ENCODE peak calls at places on chromosomes 13 and 19, in seven cellular contexts. One of them, this sample, is unnamed. For H3K4me1, the result is how much of the 10 kb centered on the place peaks cover.

GRCh38 chr13:21297452-21297851 is 121.0 kb downstream of the MRPL57 start:
- DNase-seq in mesenchymal stem cell: peak
- DNase-seq in Peyer's patch: no peak
- DNase-seq in cardiac muscle cell: no peak
- DNase-seq in stomach: no peak
- DNase-seq in heart right ventricle: no peak
- DNase-seq in uterus: no peak
- DNase-seq in this sample: no peak

GRCh38 chr13:47679391-47679790 is 321.7 kb downstream of the SUCLA2 start:
- DNase-seq in cardiac muscle cell: no peak
- DNase-seq in uterus: no peak
- DNase-seq in Peyer's patch: no peak
- DNase-seq in stomach: no peak
- DNase-seq in mesenchymal stem cell: peak
- DNase-seq in heart right ventricle: no peak
- DNase-seq in this sample: no peak

GRCh38 chr13:46119883-46120614 is 15.2 kb upstream of the CPB2 start:
- DNase-seq in cardiac muscle cell: no peak
- DNase-seq in mesenchymal stem cell: peak
- DNase-seq in uterus: no peak
- DNase-seq in stomach: no peak
- DNase-seq in Peyer's patch: no peak
- DNase-seq in heart right ventricle: no peak
- DNase-seq in this sample: peak

GRCh38 chr19:29098863-29099481 is 114.0 kb downstream of the UQCRFS1 start:
- DNase-seq in cardiac muscle cell: no peak
- DNase-seq in uterus: peak
- DNase-seq in mesenchymal stem cell: no peak
- DNase-seq in stomach: peak
- DNase-seq in heart right ventricle: peak
- DNase-seq in Peyer's patch: no peak
- DNase-seq in this sample: peak

GRCh38 chr13:112175162-112176075 is 108.5 kb downstream of the SOX1 start:
- DNase-seq in mesenchymal stem cell: no peak
- DNase-seq in uterus: no peak
- DNase-seq in heart right ventricle: no peak
- DNase-seq in cardiac muscle cell: no peak
- DNase-seq in Peyer's patch: no peak
- DNase-seq in stomach: no peak
- DNase-seq in this sample: no peak

GRCh38 chr13:112761701-112762689 is 72.2 kb downstream of the ATP11A start:
- DNase-seq in Peyer's patch: no peak
- DNase-seq in cardiac muscle cell: peak
- DNase-seq in mesenchymal stem cell: peak
- DNase-seq in uterus: peak
- DNase-seq in stomach: no peak
- DNase-seq in heart right ventricle: no peak
- DNase-seq in this sample: peak

GRCh38 chr19:31451686-31452325 is 102.6 kb upstream of the TSHZ3 start:
- DNase-seq in uterus: no peak
- DNase-seq in heart right ventricle: no peak
- DNase-seq in cardiac muscle cell: no peak
- DNase-seq in stomach: no peak
- DNase-seq in Peyer's patch: no peak
- DNase-seq in mesenchymal stem cell: no peak
- DNase-seq in this sample: no peak

GRCh38 chr19:7841751-7842660 is 12.0 kb downstream of the EVI5L start:
- DNase-seq in uterus: no peak
- DNase-seq in stomach: no peak
- DNase-seq in cardiac muscle cell: no peak
- DNase-seq in heart right ventricle: no peak
- DNase-seq in Peyer's patch: no peak
- DNase-seq in mesenchymal stem cell: no peak
- DNase-seq in this sample: no peak

GRCh38 chr19:10339380-10339960 is at the start of gene ICAM3:
- DNase-seq in cardiac muscle cell: no peak
- DNase-seq in heart right ventricle: no peak
- DNase-seq in mesenchymal stem cell: no peak
- DNase-seq in stomach: peak
- DNase-seq in Peyer's patch: no peak
- DNase-seq in uterus: no peak
- DNase-seq in this sample: no peak

GRCh38 chr13:41550239-41550638 is 92.9 kb downstream of the RGCC start:
- DNase-seq in mesenchymal stem cell: no peak
- DNase-seq in uterus: no peak
- DNase-seq in Peyer's patch: no peak
- DNase-seq in cardiac muscle cell: no peak
- DNase-seq in heart right ventricle: no peak
- DNase-seq in stomach: no peak
- DNase-seq in this sample: no peak

GRCh38 chr19:45114116-45114515 is 21.1 kb downstream of the PPP1R37 start:
- DNase-seq in heart right ventricle: no peak
- DNase-seq in cardiac muscle cell: no peak
- DNase-seq in stomach: no peak
- DNase-seq in mesenchymal stem cell: no peak
- DNase-seq in Peyer's patch: no peak
- DNase-seq in uterus: no peak
- DNase-seq in this sample: no peak

GRCh38 chr13:29435125-29435911 is 160.2 kb downstream of the SLC7A1 start:
- DNase-seq in mesenchymal stem cell: peak
- DNase-seq in stomach: no peak
- DNase-seq in uterus: peak
- DNase-seq in heart right ventricle: peak
- DNase-seq in Peyer's patch: no peak
- DNase-seq in cardiac muscle cell: peak
- DNase-seq in this sample: peak

GRCh38 chr13:32940601-32941000 is 75.6 kb upstream of the KL start:
- DNase-seq in uterus: no peak
- DNase-seq in mesenchymal stem cell: peak
- DNase-seq in cardiac muscle cell: peak
- DNase-seq in stomach: no peak
- DNase-seq in heart right ventricle: peak
- DNase-seq in Peyer's patch: no peak
- DNase-seq in this sample: no peak

GRCh38 chr13:112928020-112928931 is 40.7 kb upstream of the MCF2L start:
- DNase-seq in uterus: no peak
- DNase-seq in heart right ventricle: no peak
- DNase-seq in stomach: no peak
- DNase-seq in cardiac muscle cell: no peak
- DNase-seq in mesenchymal stem cell: no peak
- DNase-seq in Peyer's patch: no peak
- DNase-seq in this sample: no peak

GRCh38 chr19:40743926-40744325 is 6.4 kb downstream of the ACTMAP start:
- DNase-seq in Peyer's patch: no peak
- DNase-seq in heart right ventricle: no peak
- DNase-seq in stomach: no peak
- DNase-seq in mesenchymal stem cell: no peak
- DNase-seq in uterus: no peak
- DNase-seq in cardiac muscle cell: no peak
- DNase-seq in this sample: no peak

GRCh38 chr13:23945612-23946011 is 48.3 kb upstream of the C1QTNF9B start:
- DNase-seq in Peyer's patch: no peak
- DNase-seq in heart right ventricle: no peak
- DNase-seq in mesenchymal stem cell: no peak
- DNase-seq in uterus: no peak
- DNase-seq in cardiac muscle cell: no peak
- DNase-seq in stomach: no peak
- DNase-seq in this sample: peak

GRCh38 chr13:25561842-25562241 is 190.1 kb downstream of the ATP8A2 start:
- DNase-seq in Peyer's patch: no peak
- DNase-seq in heart right ventricle: no peak
- DNase-seq in stomach: no peak
- DNase-seq in uterus: no peak
- DNase-seq in mesenchymal stem cell: no peak
- DNase-seq in cardiac muscle cell: no peak
- DNase-seq in this sample: no peak

GRCh38 chr19:54302252-54302651 is 10.7 kb downstream of the LILRA5 start:
- DNase-seq in stomach: no peak
- DNase-seq in uterus: no peak
- DNase-seq in mesenchymal stem cell: no peak
- DNase-seq in Peyer's patch: no peak
- DNase-seq in heart right ventricle: no peak
- DNase-seq in cardiac muscle cell: no peak
- DNase-seq in this sample: no peak

GRCh38 chr19:54297759-54298305 is 15.1 kb downstream of the LILRA5 start:
- DNase-seq in uterus: no peak
- DNase-seq in heart right ventricle: no peak
- DNase-seq in stomach: no peak
- DNase-seq in mesenchymal stem cell: no peak
- DNase-seq in cardiac muscle cell: no peak
- DNase-seq in Peyer's patch: no peak
- DNase-seq in this sample: no peak

GRCh38 chr19:54299126-54299498 is 13.9 kb downstream of the LILRA5 start:
- DNase-seq in mesenchymal stem cell: no peak
- DNase-seq in cardiac muscle cell: no peak
- DNase-seq in stomach: no peak
- DNase-seq in heart right ventricle: no peak
- DNase-seq in Peyer's patch: no peak
- DNase-seq in uterus: no peak
- DNase-seq in this sample: no peak

GRCh38 chr19:54299515-54299914 is 13.5 kb downstream of the LILRA5 start:
- DNase-seq in cardiac muscle cell: no peak
- DNase-seq in Peyer's patch: no peak
- DNase-seq in heart right ventricle: no peak
- DNase-seq in stomach: no peak
- DNase-seq in uterus: no peak
- DNase-seq in mesenchymal stem cell: no peak
- DNase-seq in this sample: no peak

DNA sequence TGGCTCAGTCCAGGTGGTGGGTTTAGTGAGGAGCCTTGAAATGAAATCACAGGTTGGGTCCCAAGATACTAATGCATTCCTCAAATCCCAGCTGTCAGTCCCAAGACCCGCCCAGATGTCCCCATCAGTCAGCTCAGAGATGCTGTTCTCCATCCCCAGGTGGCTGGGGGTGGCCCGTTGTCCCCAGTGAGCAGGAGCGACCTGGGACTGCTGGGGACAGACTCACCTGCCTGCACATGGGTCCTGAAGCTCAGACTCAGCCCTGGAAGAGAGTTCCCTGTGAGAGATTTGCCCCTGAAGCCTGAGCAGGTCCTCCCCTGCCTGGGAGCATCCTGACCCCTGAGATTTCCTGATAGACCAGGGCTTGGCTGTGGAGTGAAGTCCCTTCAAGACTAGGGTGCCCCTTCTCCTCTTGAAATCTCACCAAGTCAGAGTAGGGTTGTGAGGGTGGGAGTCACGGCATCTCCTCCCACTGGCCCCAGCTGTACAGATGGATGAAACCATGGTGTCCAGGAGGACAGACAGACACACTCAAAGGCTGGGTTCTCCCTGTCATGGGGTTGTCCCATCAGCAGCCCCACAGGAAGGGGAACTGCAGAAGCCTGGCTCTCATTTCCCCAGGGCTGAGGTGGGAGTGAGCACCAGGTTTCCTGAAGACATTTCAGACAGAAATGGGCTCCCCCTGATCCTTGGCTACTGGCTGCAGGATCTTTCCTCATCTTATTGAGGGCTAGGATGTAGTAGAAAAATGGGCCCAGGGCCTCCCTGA is 14.4 kb downstream of the LILRA5 start:
- DNase-seq in stomach: no peak
- DNase-seq in mesenchymal stem cell: no peak
- DNase-seq in uterus: no peak
- DNase-seq in heart right ventricle: no peak
- DNase-seq in cardiac muscle cell: no peak
- DNase-seq in Peyer's patch: no peak
- DNase-seq in this sample: no peak
- H3K4me1 ChIP-seq in stomach: under half
- H3K4me1 ChIP-seq in mesenchymal stem cell: under half
- H3K4me1 ChIP-seq in uterus: under half
- H3K4me1 ChIP-seq in heart right ventricle: under half
- H3K4me1 ChIP-seq in cardiac muscle cell: under half
- H3K4me1 ChIP-seq in Peyer's patch: under half
- H3K4me1 ChIP-seq in this sample: under half

GRCh38 chr13:60268203-60268555 is 104.5 kb upstream of the DIAPH3 start:
- DNase-seq in stomach: no peak
- DNase-seq in heart right ventricle: no peak
- DNase-seq in Peyer's patch: no peak
- DNase-seq in cardiac muscle cell: peak
- DNase-seq in mesenchymal stem cell: peak
- DNase-seq in uterus: no peak
- DNase-seq in this sample: no peak
- H3K4me3 ChIP-seq in stomach: peak
- H3K4me3 ChIP-seq in heart right ventricle: no peak
- H3K4me3 ChIP-seq in Peyer's patch: peak
- H3K4me3 ChIP-seq in cardiac muscle cell: peak
- H3K4me3 ChIP-seq in mesenchymal stem cell: peak
- H3K4me3 ChIP-seq in uterus: peak
- H3K4me3 ChIP-seq in this sample: peak

DNA sequence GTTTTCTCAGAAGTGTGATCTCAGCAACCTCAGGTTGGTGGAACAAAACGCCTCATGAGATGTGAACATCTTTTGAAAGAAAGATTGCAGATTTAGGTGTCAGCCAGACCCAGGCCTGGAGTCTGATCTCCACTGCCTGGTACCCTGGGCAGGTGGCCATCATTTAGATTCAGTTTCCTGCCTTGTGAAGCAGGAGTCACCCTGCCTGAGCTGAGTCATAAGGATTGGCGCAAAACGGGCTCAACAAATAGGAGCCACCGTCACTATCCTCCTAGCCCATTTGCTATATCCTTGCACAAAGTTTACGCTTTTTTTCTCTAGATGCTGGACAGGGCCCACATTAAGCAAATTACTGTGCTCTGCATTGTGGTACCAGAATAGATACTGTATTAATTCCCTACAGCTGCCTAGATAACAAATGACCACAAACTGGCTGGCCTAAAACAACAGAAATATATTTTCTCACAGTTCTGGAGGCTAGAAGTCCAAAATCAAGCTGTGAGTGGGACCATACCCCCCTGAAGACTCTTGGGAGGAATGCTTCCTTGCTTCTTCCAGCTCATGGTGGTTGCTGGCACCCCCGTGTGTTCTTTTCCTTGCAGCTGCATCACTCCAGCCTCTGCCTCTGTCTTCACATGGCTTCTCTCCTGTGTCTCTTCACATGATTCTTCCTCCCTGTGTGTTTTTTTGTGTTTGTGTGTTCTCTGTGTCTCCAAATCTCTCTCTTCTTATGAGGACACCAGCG is 38.2 kb downstream of the TNFSF11 start:
- DNase-seq in cardiac muscle cell: no peak
- DNase-seq in heart right ventricle: no peak
- DNase-seq in uterus: no peak
- DNase-seq in mesenchymal stem cell: no peak
- DNase-seq in stomach: no peak
- DNase-seq in Peyer's patch: no peak
- DNase-seq in this sample: no peak
- H3K27ac ChIP-seq in cardiac muscle cell: no peak
- H3K27ac ChIP-seq in heart right ventricle: no peak
- H3K27ac ChIP-seq in uterus: no peak
- H3K27ac ChIP-seq in mesenchymal stem cell: no peak
- H3K27ac ChIP-seq in stomach: no peak
- H3K27ac ChIP-seq in Peyer's patch: no peak
- H3K27ac ChIP-seq in this sample: no peak

DNA sequence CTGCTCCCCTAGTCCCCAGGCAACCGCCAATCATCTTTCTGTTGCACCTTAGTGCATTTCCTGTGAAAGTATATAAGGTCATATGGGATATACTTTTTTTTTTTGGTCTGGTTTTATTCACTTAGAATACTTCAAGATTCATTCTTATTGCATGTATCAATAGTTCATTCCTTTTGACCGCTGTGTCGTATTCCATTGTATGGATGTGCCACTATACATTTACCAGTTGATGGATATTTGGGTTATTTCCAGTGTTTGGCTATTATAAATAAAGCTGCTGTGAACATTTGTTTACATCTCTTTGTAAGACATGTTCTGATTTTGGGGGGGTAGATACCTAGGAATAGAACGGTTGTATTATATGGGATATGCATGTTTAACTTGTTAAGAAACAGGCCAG is 9.9 kb upstream of the UBA2 start:
- DNase-seq in Peyer's patch: no peak
- DNase-seq in stomach: no peak
- DNase-seq in cardiac muscle cell: no peak
- DNase-seq in heart right ventricle: no peak
- DNase-seq in mesenchymal stem cell: no peak
- DNase-seq in uterus: no peak
- DNase-seq in this sample: no peak
- H3K4me1 ChIP-seq in Peyer's patch: under half
- H3K4me1 ChIP-seq in stomach: under half
- H3K4me1 ChIP-seq in cardiac muscle cell: under half
- H3K4me1 ChIP-seq in heart right ventricle: under half
- H3K4me1 ChIP-seq in mesenchymal stem cell: under half
- H3K4me1 ChIP-seq in uterus: under half
- H3K4me1 ChIP-seq in this sample: under half

This sample was measured in thyroid gland.